ENCODE peak calls at places on chromosomes 12 and 14, in five cellular contexts. L, G, H, M and R are unnamed samples.
A peak's percentile ranks its signal among the peaks of the same experiment; 100 is the strongest.

GRCh38 chr12:116123511-116124258 is 153.8 kb downstream of the MED13L start:
- DNase-seq in H (peak; percentile 99), M (peak; percentile 92), G (no peak), L (peak; percentile 11), R (no peak)

GRCh38 chr14:94143239-94143638 is 13.8 kb upstream of the IFI27L2 start:
- DNase-seq in L (no peak), H (peak; percentile 71), M (no peak), G (no peak), R (no peak)

GRCh38 chr14:67539116-67539515 is 6.0 kb downstream of the PLEKHH1 start:
- DNase-seq in L (no peak), H (no peak), M (no peak), G (no peak), R (no peak)

GRCh38 chr14:97052001-97052400 is 254.8 kb downstream of the VRK1 start:
- DNase-seq in M (no peak), H (no peak), L (no peak), G (no peak), R (no peak)

GRCh38 chr12:26091837-26092236 is 33.0 kb downstream of the BHLHE41 start:
- DNase-seq in H (no peak), G (no peak), L (no peak), M (no peak), R (no peak)

GRCh38 chr14:91873476-91874265 is 6.3 kb upstream of the TC2N start:
- DNase-seq in M (no peak), H (peak; percentile 14), L (peak; percentile 38), G (no peak), R (no peak)

GRCh38 chr14:65377576-65377975 is 35.0 kb upstream of the FUT8 start:
- DNase-seq in H (no peak), M (no peak), L (no peak), G (no peak), R (no peak)

GRCh38 chr14:104266643-104267575 is 128.5 kb downstream of the KIF26A start:
- DNase-seq in G (peak; percentile 52), L (no peak), H (no peak), M (no peak), R (no peak)

GRCh38 chr12:58888131-58888783 is 32.0 kb downstream of the LRIG3 start:
- DNase-seq in G (no peak), M (peak; percentile 37), L (no peak), H (peak; percentile 71), R (no peak)